ENCODE peak calls at places on chromosomes 4 and X, in nine cellular contexts. S is heart right ventricle, J is LNCaP clone FGC, O is Calu3, I is AG09319, Y is fibroblast of the aortic adventitia, W is PC-3, G is Peyer's patch, A is right lobe of liver. E is an unnamed sample.

GRCh38 chr4:169089004-169089403 is 78.9 kb upstream of the CBR4 start:
- DNase-seq in S (no peak), J (no peak), O (no peak), I (no peak), Y (no peak), W (no peak), G (no peak), A (no peak), E (no peak)

GRCh38 chrX:31499120-31499519 is 427.3 kb upstream of the FTHL17 start:
- DNase-seq in S (no peak), J (no peak), O (peak; percentile 11), I (no peak), Y (peak; percentile 4), W (no peak), G (no peak), A (no peak), E (no peak)

GRCh38 chrX:19798423-19798822 is 89.0 kb downstream of the SH3KBP1 start:
- DNase-seq in S (no peak), J (no peak), O (no peak), I (no peak), Y (no peak), W (peak; percentile 14), G (no peak), A (no peak), E (no peak)

GRCh38 chr4:115575851-115576250 is 462.4 kb upstream of the NDST4 start:
- DNase-seq in S (no peak), J (no peak), O (no peak), I (no peak), Y (no peak), W (no peak), G (no peak), A (no peak), E (no peak)

GRCh38 chr4:167885071-167885470 is 207.3 kb upstream of the ANXA10 start:
- DNase-seq in S (no peak), J (no peak), O (no peak), I (no peak), Y (no peak), W (no peak), G (no peak), A (no peak), E (no peak)

GRCh38 chr4:6278801-6279197 is 9.1 kb downstream of the WFS1 start:
- DNase-seq in S (peak; percentile 80), J (no peak), O (no peak), I (no peak), Y (peak; percentile 74), W (no peak), G (peak; percentile 28), A (no peak), E (no peak)

GRCh38 chrX:72492499-72492898 is 80.1 kb downstream of the HDAC8 start:
- DNase-seq in S (no peak), J (no peak), O (no peak), I (no peak), Y (no peak), W (no peak), G (no peak), A (no peak), E (no peak)

GRCh38 chr4:65669008-65669971 is 999 bp downstream of the EPHA5 start:
- DNase-seq in S (no peak), J (no peak), O (no peak), I (no peak), Y (peak; percentile 67), W (peak; percentile 25), G (no peak), A (no peak), E (no peak)

GRCh38 chrX:20530319-20530979 is 263.7 kb upstream of the RPS6KA3 start:
- DNase-seq in S (peak; percentile 33), J (peak; percentile 8), O (peak; percentile 66), I (no peak), Y (peak; percentile 74), W (peak; percentile 79), G (peak; percentile 44), A (peak; percentile 49), E (peak; percentile 44)

GRCh38 chr4:9832640-9833039 is 51.2 kb downstream of the DRD5 start:
- DNase-seq in S (no peak), J (no peak), O (no peak), I (no peak), Y (no peak), W (no peak), G (no peak), A (no peak), E (no peak)

GRCh38 chrX:38929966-38930421 is 128.7 kb downstream of the MID1IP1 start:
- DNase-seq in S (no peak), J (no peak), O (no peak), I (peak; percentile 7), Y (peak; percentile 75), W (peak; percentile 53), G (no peak), A (no peak), E (peak; percentile 72)

GRCh38 chrX:134975516-134975915 is 15.3 kb upstream of the SMIM10 start:
- DNase-seq in S (no peak), J (no peak), O (no peak), I (no peak), Y (no peak), W (no peak), G (no peak), A (no peak), E (no peak)

GRCh38 chr4:61501812-61502211 is 301.7 kb downstream of the ADGRL3 start:
- DNase-seq in S (no peak), J (no peak), O (no peak), I (no peak), Y (no peak), W (no peak), G (no peak), A (no peak), E (no peak)

GRCh38 chr4:53659737-53660136 is 68.5 kb upstream of the LNX1 start:
- DNase-seq in S (no peak), J (no peak), O (no peak), I (no peak), Y (no peak), W (no peak), G (no peak), A (no peak), E (no peak)
- TF ChIP-seq CTCF in S (no peak), J (no peak), O (no peak), I (no peak), Y (no peak), W (no peak), G (no peak), A (no peak), E (no peak)

GRCh38 chr4:165839615-165840333 is 33.3 kb upstream of the TLL1 start:
- DNase-seq in S (no peak), J (peak; percentile 15), O (no peak), I (no peak), Y (no peak), W (peak; percentile 33), G (no peak), A (no peak), E (no peak)
- TF ChIP-seq CTCF in S (no peak), J (no peak), O (no peak), I (no peak), Y (no peak), W (no peak), G (peak; percentile 5), A (no peak), E (no peak)

DNA sequence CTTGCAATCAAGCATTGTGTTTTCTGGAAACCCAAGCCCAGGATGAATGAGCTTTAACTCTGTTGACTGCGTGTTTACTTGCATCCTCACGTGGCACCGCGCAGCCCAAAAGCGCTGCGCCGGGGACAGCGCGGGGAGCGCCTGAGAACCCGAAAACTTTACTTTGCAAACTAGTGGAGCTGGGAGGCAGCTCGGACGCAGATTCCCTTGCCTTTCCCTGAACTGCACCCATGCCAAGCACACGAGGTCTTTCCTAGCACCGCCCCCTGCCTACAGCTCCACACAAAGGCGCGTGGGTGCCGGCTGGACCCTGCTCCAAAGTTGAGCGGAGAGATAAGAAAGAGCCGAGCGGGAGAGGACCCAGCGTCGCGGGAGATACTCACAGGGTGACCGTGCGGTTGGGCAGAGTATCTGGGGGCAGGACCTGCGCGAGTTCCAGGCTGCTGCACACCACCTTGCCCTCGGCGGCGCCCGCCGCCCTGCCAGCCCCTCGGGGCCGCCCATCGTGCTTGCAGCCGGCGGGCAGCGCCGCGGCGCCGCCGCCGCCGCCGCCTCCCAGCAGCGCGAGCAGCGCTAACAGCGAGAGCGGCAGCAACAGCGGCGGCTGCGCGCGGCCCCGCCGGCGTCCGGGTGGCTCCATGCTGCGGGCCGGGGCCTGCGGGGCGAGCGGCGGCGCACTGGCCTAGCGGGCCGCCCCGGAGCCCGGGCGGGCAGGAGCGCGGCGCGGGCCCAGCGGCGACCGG is 550 bp downstream of the ADGRA3 start:
- DNase-seq in S (peak; percentile 63), J (peak; percentile 50), O (peak; percentile 70), I (no peak), Y (peak; percentile 73), W (peak; percentile 56), G (no peak), A (peak; percentile 90), E (peak; percentile 79)
- TF ChIP-seq CTCF in S (no peak), J (peak; percentile 21), O (no peak), I (peak; percentile 9), Y (no peak), W (no peak), G (peak; percentile 33), A (no peak), E (no peak)

GRCh38 chrX:129754266-129755024 is 15.7 kb downstream of the XPNPEP2 start:
- DNase-seq in S (no peak), J (no peak), O (no peak), I (no peak), Y (no peak), W (no peak), G (no peak), A (no peak), E (no peak)
- TF ChIP-seq CTCF in S (no peak), J (no peak), O (no peak), I (peak; percentile 26), Y (no peak), W (peak; percentile 50), G (peak; percentile 44), A (peak; percentile 7), E (no peak)

GRCh38 chrX:13598877-13599276 is 29.5 kb downstream of the EGFL6 start:
- DNase-seq in S (no peak), J (no peak), O (peak; percentile 21), I (no peak), Y (no peak), W (peak; percentile 41), G (no peak), A (no peak), E (no peak)
- TF ChIP-seq CTCF in S (no peak), J (peak; percentile 51), O (peak; percentile 16), I (peak; percentile 31), Y (peak; percentile 45), W (peak; percentile 45), G (no peak), A (no peak), E (no peak)

E was measured in tibial artery.